ENCODE peak calls at places on chromosomes 13 and 19, in four cellular contexts. One of them, this sample, is unnamed.

GRCh38 chr19:52896431-52897148 is 845 bp downstream of the ZNF320 start:
- DNase-seq in nephron progenitor cell: peak; percentile 20
- DNase-seq in uterus: peak; percentile 30
- DNase-seq in CD8-positive, alpha-beta T cell: peak; percentile 5
- DNase-seq in this sample: no peak

GRCh38 chr19:13149628-13150186 is 468 bp downstream of the STX10 start:
- DNase-seq in uterus: peak; percentile 43
- DNase-seq in nephron progenitor cell: peak; percentile 63
- DNase-seq in CD8-positive, alpha-beta T cell: peak; percentile 21
- DNase-seq in this sample: no peak

GRCh38 chr19:48913114-48913513 is 13.0 kb downstream of the NUCB1 start:
- DNase-seq in CD8-positive, alpha-beta T cell: peak; percentile 28
- DNase-seq in uterus: no peak
- DNase-seq in nephron progenitor cell: no peak
- DNase-seq in this sample: no peak

GRCh38 chr13:28159057-28159456 is 20.7 kb downstream of the PAN3 start:
- DNase-seq in CD8-positive, alpha-beta T cell: no peak
- DNase-seq in nephron progenitor cell: no peak
- DNase-seq in uterus: no peak
- DNase-seq in this sample: no peak

GRCh38 chr13:113948034-113948742 is 25.7 kb downstream of the C13orf46 start:
- DNase-seq in CD8-positive, alpha-beta T cell: no peak
- DNase-seq in uterus: no peak
- DNase-seq in nephron progenitor cell: no peak
- DNase-seq in this sample: no peak

GRCh38 chr13:101149735-101150380 is 266.4 kb downstream of the NALCN start:
- DNase-seq in nephron progenitor cell: peak; percentile 42
- DNase-seq in CD8-positive, alpha-beta T cell: no peak
- DNase-seq in uterus: no peak
- DNase-seq in this sample: no peak

GRCh38 chr19:31825134-31826094 is 476.2 kb upstream of the TSHZ3 start:
- DNase-seq in nephron progenitor cell: no peak
- DNase-seq in CD8-positive, alpha-beta T cell: no peak
- DNase-seq in uterus: no peak
- DNase-seq in this sample: no peak

GRCh38 chr13:48858122-48858521 is 117.6 kb upstream of the FNDC3A start:
- DNase-seq in CD8-positive, alpha-beta T cell: no peak
- DNase-seq in uterus: no peak
- DNase-seq in nephron progenitor cell: no peak
- DNase-seq in this sample: no peak

GRCh38 chr13:44565881-44566280 is 10.2 kb downstream of the TSC22D1 start:
- DNase-seq in CD8-positive, alpha-beta T cell: no peak
- DNase-seq in uterus: no peak
- DNase-seq in nephron progenitor cell: no peak
- DNase-seq in this sample: no peak

GRCh38 chr13:76630629-76631028 is 255.6 kb downstream of the KCTD12 start:
- DNase-seq in uterus: no peak
- DNase-seq in nephron progenitor cell: no peak
- DNase-seq in CD8-positive, alpha-beta T cell: no peak
- DNase-seq in this sample: no peak

GRCh38 chr19:3580156-3580955 is 4.9 kb upstream of the GIPC3 start:
- DNase-seq in CD8-positive, alpha-beta T cell: no peak
- DNase-seq in nephron progenitor cell: no peak
- DNase-seq in uterus: no peak
- DNase-seq in this sample: no peak

GRCh38 chr19:35085947-35086346 is 29.7 kb upstream of the FXYD3 start:
- DNase-seq in uterus: no peak
- DNase-seq in nephron progenitor cell: no peak
- DNase-seq in CD8-positive, alpha-beta T cell: no peak
- DNase-seq in this sample: no peak

GRCh38 chr13:64855506-64855905 is 2374.6 kb downstream of the PCDH9 start:
- DNase-seq in uterus: no peak
- DNase-seq in CD8-positive, alpha-beta T cell: no peak
- DNase-seq in nephron progenitor cell: no peak
- DNase-seq in this sample: no peak

GRCh38 chr13:95301135-95301946 is at the start of gene ABCC4:
- DNase-seq in CD8-positive, alpha-beta T cell: peak; percentile 54
- DNase-seq in uterus: peak; percentile 17
- DNase-seq in nephron progenitor cell: peak; percentile 78
- DNase-seq in this sample: no peak
- TF ChIP-seq CTCF in CD8-positive, alpha-beta T cell: no peak
- TF ChIP-seq CTCF in uterus: peak; percentile 17
- TF ChIP-seq CTCF in nephron progenitor cell: no peak
- TF ChIP-seq CTCF in this sample: no peak

DNA sequence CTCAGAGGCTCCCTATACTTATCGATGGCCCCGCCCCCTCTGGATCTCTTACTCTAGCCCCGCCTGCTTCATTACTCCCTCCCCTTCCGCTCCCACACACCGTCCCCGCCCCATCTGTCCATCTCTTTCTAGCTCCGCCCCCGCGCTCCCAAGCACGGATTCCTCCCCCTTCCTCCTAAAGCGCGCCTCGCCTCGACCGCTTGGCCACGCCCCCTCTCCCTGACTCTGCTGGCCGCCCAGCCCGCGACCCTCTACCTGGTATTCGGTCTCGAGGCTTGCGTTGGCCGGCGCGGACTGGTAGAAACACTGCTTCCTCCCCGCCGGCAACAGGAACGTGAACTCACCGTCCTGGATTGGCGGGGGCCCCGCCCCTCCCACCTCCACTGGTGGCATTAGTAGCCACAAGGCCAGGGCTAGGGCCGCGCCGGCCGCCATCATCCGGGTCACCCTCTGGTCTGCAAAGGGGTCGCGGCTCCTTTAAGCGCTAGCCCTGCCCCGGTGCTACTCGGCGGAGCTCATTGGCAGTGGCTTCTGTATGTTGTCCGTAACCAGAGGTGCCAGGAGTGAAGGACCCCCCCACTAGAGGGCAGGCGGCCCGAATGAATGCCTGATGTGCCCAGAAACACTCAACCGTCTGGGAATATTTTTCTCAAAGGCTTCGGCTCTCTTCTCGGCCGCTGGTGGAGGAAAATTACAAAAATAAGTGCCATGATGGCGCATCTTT is at the start of gene TMED1:
- DNase-seq in CD8-positive, alpha-beta T cell: peak; percentile 95
- DNase-seq in nephron progenitor cell: peak; percentile 100
- DNase-seq in uterus: peak; percentile 100
- DNase-seq in this sample: peak; percentile 100
- TF ChIP-seq CTCF in CD8-positive, alpha-beta T cell: no peak
- TF ChIP-seq CTCF in nephron progenitor cell: peak; percentile 15
- TF ChIP-seq CTCF in uterus: peak; percentile 51
- TF ChIP-seq CTCF in this sample: peak; percentile 85

DNA sequence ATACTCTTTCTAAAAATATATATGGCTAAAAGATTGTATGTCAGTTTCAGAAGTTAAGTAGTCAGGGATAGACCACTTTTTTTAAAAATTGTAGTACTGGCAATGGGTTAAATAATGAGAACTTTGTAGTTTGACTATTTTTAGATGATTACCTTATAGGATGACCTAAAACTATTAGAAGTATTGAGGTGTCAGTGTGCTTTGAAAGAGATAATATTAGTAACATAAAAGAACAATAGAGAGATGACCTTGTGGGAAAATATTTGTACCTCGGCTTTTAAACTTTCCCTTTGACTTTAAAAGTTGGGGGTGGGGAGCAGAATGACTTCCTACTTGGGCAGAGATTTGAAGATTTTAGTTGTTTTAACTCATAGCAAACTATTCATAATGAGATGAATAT is 48.3 kb downstream of the SLAIN1 start:
- DNase-seq in nephron progenitor cell: no peak
- DNase-seq in CD8-positive, alpha-beta T cell: no peak
- DNase-seq in uterus: no peak
- DNase-seq in this sample: no peak
- TF ChIP-seq CTCF in nephron progenitor cell: no peak
- TF ChIP-seq CTCF in CD8-positive, alpha-beta T cell: no peak
- TF ChIP-seq CTCF in uterus: no peak
- TF ChIP-seq CTCF in this sample: no peak

DNA sequence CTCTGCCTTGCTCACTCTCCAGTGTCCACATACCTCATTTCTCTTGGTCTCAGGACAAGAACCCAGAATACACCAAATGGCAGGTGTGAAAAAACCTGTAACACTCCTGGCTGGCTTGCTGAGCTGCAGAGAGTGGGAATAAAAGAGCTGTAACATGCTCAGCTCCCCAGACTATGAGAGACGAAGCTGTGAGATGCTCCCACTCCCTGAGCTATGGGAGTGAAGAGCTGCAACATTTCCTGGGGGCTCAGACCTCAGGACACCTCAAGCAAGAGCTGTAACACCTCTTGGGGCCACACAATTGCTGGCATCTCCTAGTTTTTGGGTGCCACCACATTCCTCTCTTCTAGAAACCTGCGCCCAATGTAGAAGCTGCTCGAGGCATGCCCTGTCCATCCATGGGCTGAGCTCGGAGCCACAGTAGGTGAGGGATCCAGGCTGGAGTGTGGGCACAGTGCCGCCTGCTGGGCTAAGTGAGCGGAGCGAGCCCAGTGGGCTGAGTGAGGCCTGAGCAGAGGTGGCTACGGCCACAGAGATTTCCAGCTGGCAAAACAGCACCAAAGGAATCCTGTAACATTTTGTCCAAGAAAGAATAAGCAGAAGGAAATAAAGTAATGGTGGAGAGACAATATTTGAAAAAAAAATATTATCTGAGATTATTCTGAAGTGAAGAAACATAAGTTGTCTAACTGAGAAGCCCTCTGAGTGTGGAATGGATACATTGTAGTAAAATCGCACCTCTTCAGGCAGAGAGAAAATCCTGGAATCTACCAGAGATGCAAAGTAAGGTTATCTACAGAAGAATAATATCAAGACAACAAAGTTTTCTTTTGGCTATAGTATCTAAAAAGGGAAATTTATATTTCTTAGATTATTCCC is 186.2 kb upstream of the PCDH9 start:
- DNase-seq in CD8-positive, alpha-beta T cell: no peak
- DNase-seq in uterus: no peak
- DNase-seq in nephron progenitor cell: peak; percentile 65
- DNase-seq in this sample: no peak
- TF ChIP-seq CTCF in CD8-positive, alpha-beta T cell: no peak
- TF ChIP-seq CTCF in uterus: no peak
- TF ChIP-seq CTCF in nephron progenitor cell: peak; percentile 68
- TF ChIP-seq CTCF in this sample: no peak

DNA sequence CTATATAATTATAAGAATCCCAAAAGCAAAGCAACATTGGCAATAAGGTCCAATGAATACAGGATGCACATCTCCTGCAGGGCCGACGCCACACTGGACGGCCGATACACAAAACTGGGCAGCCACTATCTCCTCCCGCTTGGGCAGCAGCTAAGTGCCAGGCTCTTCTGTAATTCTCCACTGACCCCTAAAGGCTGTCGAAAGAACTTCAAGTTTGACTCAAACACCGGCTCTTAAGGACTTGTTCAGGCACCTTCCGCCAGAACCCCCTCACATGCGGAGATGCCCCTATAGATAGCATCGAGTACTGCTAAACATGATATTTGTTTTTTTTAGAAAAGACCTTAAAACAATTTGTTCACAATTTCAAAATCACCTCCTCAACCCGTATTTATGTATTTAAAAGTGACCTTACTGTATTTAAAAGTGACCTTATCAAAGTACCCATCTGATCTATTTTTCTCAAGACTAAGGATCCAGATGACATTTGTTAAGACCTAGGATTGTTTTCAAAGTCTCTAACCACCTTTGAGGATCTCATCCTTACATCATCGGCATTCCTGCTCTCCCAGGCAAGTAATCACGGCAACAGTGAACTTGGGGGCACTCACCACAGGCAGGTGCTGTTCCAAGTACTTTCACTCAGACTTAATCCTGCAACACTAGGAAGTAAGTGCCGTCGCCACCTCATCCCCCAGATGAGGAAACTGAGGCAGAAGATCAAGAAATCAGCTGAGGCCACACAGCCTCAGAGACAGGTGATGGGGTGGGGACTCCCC is 77.8 kb downstream of the TUBGCP3 start:
- DNase-seq in CD8-positive, alpha-beta T cell: no peak
- DNase-seq in uterus: no peak
- DNase-seq in nephron progenitor cell: peak; percentile 53
- DNase-seq in this sample: no peak
- TF ChIP-seq CTCF in CD8-positive, alpha-beta T cell: no peak
- TF ChIP-seq CTCF in uterus: no peak
- TF ChIP-seq CTCF in nephron progenitor cell: peak; percentile 66
- TF ChIP-seq CTCF in this sample: peak; percentile 22

GRCh38 chr13:62356977-62357376 is 941.3 kb upstream of the PCDH20 start:
- DNase-seq in uterus: no peak
- DNase-seq in CD8-positive, alpha-beta T cell: no peak
- DNase-seq in nephron progenitor cell: no peak
- DNase-seq in this sample: no peak

GRCh38 chr13:62360609-62361008 is 945.0 kb upstream of the PCDH20 start:
- DNase-seq in uterus: no peak
- DNase-seq in nephron progenitor cell: no peak
- DNase-seq in CD8-positive, alpha-beta T cell: no peak
- DNase-seq in this sample: no peak

GRCh38 chr13:62358646-62358932 is 942.9 kb upstream of the PCDH20 start:
- DNase-seq in uterus: no peak
- DNase-seq in nephron progenitor cell: no peak
- DNase-seq in CD8-positive, alpha-beta T cell: no peak
- DNase-seq in this sample: no peak

GRCh38 chr13:62357887-62358645 is 942.4 kb upstream of the PCDH20 start:
- DNase-seq in CD8-positive, alpha-beta T cell: no peak
- DNase-seq in uterus: no peak
- DNase-seq in nephron progenitor cell: peak; percentile 47
- DNase-seq in this sample: no peak
- TF ChIP-seq CTCF in CD8-positive, alpha-beta T cell: no peak
- TF ChIP-seq CTCF in uterus: no peak
- TF ChIP-seq CTCF in nephron progenitor cell: peak; percentile 68
- TF ChIP-seq CTCF in this sample: no peak

GRCh38 chr19:46470376-46470775 is 987 bp downstream of the PNMA8A start:
- DNase-seq in CD8-positive, alpha-beta T cell: no peak
- DNase-seq in uterus: no peak
- DNase-seq in nephron progenitor cell: no peak
- DNase-seq in this sample: no peak
- TF ChIP-seq CTCF in CD8-positive, alpha-beta T cell: no peak
- TF ChIP-seq CTCF in uterus: no peak
- TF ChIP-seq CTCF in nephron progenitor cell: no peak
- TF ChIP-seq CTCF in this sample: no peak

GRCh38 chr19:42089772-42090171 is 13.8 kb downstream of the ZNF574 start:
- DNase-seq in nephron progenitor cell: no peak
- DNase-seq in uterus: no peak
- DNase-seq in CD8-positive, alpha-beta T cell: no peak
- DNase-seq in this sample: no peak

GRCh38 chr19:42091300-42092266 is 15.6 kb downstream of the ZNF574 start:
- DNase-seq in CD8-positive, alpha-beta T cell: no peak
- DNase-seq in nephron progenitor cell: no peak
- DNase-seq in uterus: peak; percentile 48
- DNase-seq in this sample: no peak

GRCh38 chr19:42090687-42091086 is 14.7 kb downstream of the ZNF574 start:
- DNase-seq in nephron progenitor cell: no peak
- DNase-seq in CD8-positive, alpha-beta T cell: no peak
- DNase-seq in uterus: no peak
- DNase-seq in this sample: no peak

GRCh38 chr19:42093505-42093904 is 17.5 kb downstream of the ZNF574 start:
- DNase-seq in CD8-positive, alpha-beta T cell: no peak
- DNase-seq in nephron progenitor cell: no peak
- DNase-seq in uterus: no peak
- DNase-seq in this sample: no peak

DNA sequence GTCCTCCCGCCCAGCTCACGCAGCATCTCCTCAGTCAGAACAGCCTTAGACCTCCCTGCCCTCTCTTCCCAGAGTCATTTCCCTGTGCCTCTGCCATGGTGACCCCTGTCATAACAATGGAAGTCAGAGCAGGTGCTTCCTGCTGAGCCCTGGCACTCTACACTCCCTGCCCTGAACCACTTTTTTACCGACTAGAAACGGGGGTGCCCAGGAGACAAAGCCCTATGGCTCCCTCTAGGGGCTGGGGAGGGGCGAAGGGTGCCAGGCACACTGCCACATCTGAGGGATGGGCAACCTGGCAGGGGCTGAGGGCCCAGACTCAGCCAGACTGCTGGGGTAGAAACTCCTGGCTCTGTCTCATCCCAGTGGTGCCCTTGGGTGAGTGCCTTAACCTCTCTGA is 16.4 kb downstream of the ZNF574 start:
- DNase-seq in CD8-positive, alpha-beta T cell: peak; percentile 43
- DNase-seq in uterus: peak; percentile 55
- DNase-seq in nephron progenitor cell: no peak
- DNase-seq in this sample: no peak
- TF ChIP-seq CTCF in CD8-positive, alpha-beta T cell: peak; percentile 40
- TF ChIP-seq CTCF in uterus: peak; percentile 45
- TF ChIP-seq CTCF in nephron progenitor cell: peak; percentile 19
- TF ChIP-seq CTCF in this sample: peak; percentile 11

This sample was measured in tibial nerve.